ENCODE peak calls at places on chromosomes 12 and 14, in seven cellular contexts. One of them, this sample, is unnamed.

GRCh38 chr12:46839964-46840363 is 14.2 kb upstream of the SLC38A4 start:
- DNase-seq in GM23338: no peak
- DNase-seq in tibial artery: no peak
- DNase-seq in adrenal gland: no peak
- DNase-seq in HepG2: peak; percentile 8
- DNase-seq in fibroblast of mammary gland: no peak
- DNase-seq in IMR-90: peak; percentile 38
- DNase-seq in this sample: no peak

GRCh38 chr14:64501326-64502171 is 2.1 kb downstream of the ZBTB25 start:
- DNase-seq in GM23338: no peak
- DNase-seq in tibial artery: peak; percentile 77
- DNase-seq in adrenal gland: peak; percentile 79
- DNase-seq in HepG2: peak; percentile 55
- DNase-seq in fibroblast of mammary gland: peak; percentile 85
- DNase-seq in IMR-90: peak; percentile 38
- DNase-seq in this sample: no peak

GRCh38 chr14:58278177-58278576 is 20.2 kb upstream of the ARID4A start:
- DNase-seq in GM23338: no peak
- DNase-seq in tibial artery: no peak
- DNase-seq in adrenal gland: no peak
- DNase-seq in HepG2: no peak
- DNase-seq in fibroblast of mammary gland: no peak
- DNase-seq in IMR-90: no peak
- DNase-seq in this sample: no peak

GRCh38 chr12:9741726-9742125 is 8.8 kb upstream of the CLECL1 start:
- DNase-seq in GM23338: no peak
- DNase-seq in tibial artery: no peak
- DNase-seq in adrenal gland: no peak
- DNase-seq in HepG2: no peak
- DNase-seq in fibroblast of mammary gland: no peak
- DNase-seq in IMR-90: no peak
- DNase-seq in this sample: peak; percentile 61

GRCh38 chr12:243381-243780 is 19.3 kb downstream of the SLC6A13 start:
- DNase-seq in GM23338: no peak
- DNase-seq in tibial artery: no peak
- DNase-seq in adrenal gland: no peak
- DNase-seq in HepG2: no peak
- DNase-seq in fibroblast of mammary gland: no peak
- DNase-seq in IMR-90: no peak
- DNase-seq in this sample: no peak

GRCh38 chr12:57837779-57838562 is 8.6 kb downstream of the CTDSP2 start:
- DNase-seq in GM23338: peak; percentile 79
- DNase-seq in tibial artery: peak; percentile 62
- DNase-seq in adrenal gland: peak; percentile 48
- DNase-seq in HepG2: no peak
- DNase-seq in fibroblast of mammary gland: peak; percentile 84
- DNase-seq in IMR-90: peak; percentile 78
- DNase-seq in this sample: peak; percentile 37

GRCh38 chr14:31881531-31882310 is 195.4 kb upstream of the ARHGAP5 start:
- DNase-seq in GM23338: no peak
- DNase-seq in tibial artery: no peak
- DNase-seq in adrenal gland: no peak
- DNase-seq in HepG2: no peak
- DNase-seq in fibroblast of mammary gland: peak; percentile 62
- DNase-seq in IMR-90: peak; percentile 28
- DNase-seq in this sample: no peak

GRCh38 chr12:54858562-54858961 is 4.2 kb downstream of the MUCL1 start:
- DNase-seq in GM23338: no peak
- DNase-seq in tibial artery: no peak
- DNase-seq in adrenal gland: no peak
- DNase-seq in HepG2: no peak
- DNase-seq in fibroblast of mammary gland: no peak
- DNase-seq in IMR-90: no peak
- DNase-seq in this sample: no peak

GRCh38 chr14:94113490-94113889 is 3.0 kb downstream of the IFI27 start:
- DNase-seq in GM23338: no peak
- DNase-seq in tibial artery: no peak
- DNase-seq in adrenal gland: peak; percentile 84
- DNase-seq in HepG2: no peak
- DNase-seq in fibroblast of mammary gland: peak; percentile 49
- DNase-seq in IMR-90: peak; percentile 22
- DNase-seq in this sample: no peak

GRCh38 chr12:112406519-112407488 is 2.6 kb downstream of the RPL6 start:
- DNase-seq in GM23338: no peak
- DNase-seq in tibial artery: no peak
- DNase-seq in adrenal gland: no peak
- DNase-seq in HepG2: no peak
- DNase-seq in fibroblast of mammary gland: no peak
- DNase-seq in IMR-90: no peak
- DNase-seq in this sample: no peak

GRCh38 chr12:108759914-108760313 is 28.6 kb upstream of the CORO1C start:
- DNase-seq in GM23338: no peak
- DNase-seq in tibial artery: no peak
- DNase-seq in adrenal gland: no peak
- DNase-seq in HepG2: no peak
- DNase-seq in fibroblast of mammary gland: no peak
- DNase-seq in IMR-90: no peak
- DNase-seq in this sample: no peak

GRCh38 chr12:125089083-125089482 is 23.8 kb downstream of the AACS start:
- DNase-seq in GM23338: peak; percentile 35
- DNase-seq in tibial artery: no peak
- DNase-seq in adrenal gland: no peak
- DNase-seq in HepG2: no peak
- DNase-seq in fibroblast of mammary gland: no peak
- DNase-seq in IMR-90: no peak
- DNase-seq in this sample: no peak

GRCh38 chr12:117142094-117142493 is 42.9 kb upstream of the TESC start:
- DNase-seq in GM23338: no peak
- DNase-seq in tibial artery: no peak
- DNase-seq in adrenal gland: no peak
- DNase-seq in HepG2: no peak
- DNase-seq in fibroblast of mammary gland: no peak
- DNase-seq in IMR-90: no peak
- DNase-seq in this sample: no peak

GRCh38 chr12:117144599-117144998 is 45.4 kb upstream of the TESC start:
- DNase-seq in GM23338: no peak
- DNase-seq in tibial artery: no peak
- DNase-seq in adrenal gland: no peak
- DNase-seq in HepG2: no peak
- DNase-seq in fibroblast of mammary gland: no peak
- DNase-seq in IMR-90: no peak
- DNase-seq in this sample: no peak

GRCh38 chr12:117141097-117141898 is 42.1 kb upstream of the TESC start:
- DNase-seq in GM23338: peak; percentile 29
- DNase-seq in tibial artery: no peak
- DNase-seq in adrenal gland: no peak
- DNase-seq in HepG2: no peak
- DNase-seq in fibroblast of mammary gland: no peak
- DNase-seq in IMR-90: no peak
- DNase-seq in this sample: no peak

GRCh38 chr12:117140397-117141096 is 41.3 kb upstream of the TESC start:
- DNase-seq in GM23338: no peak
- DNase-seq in tibial artery: no peak
- DNase-seq in adrenal gland: no peak
- DNase-seq in HepG2: no peak
- DNase-seq in fibroblast of mammary gland: no peak
- DNase-seq in IMR-90: no peak
- DNase-seq in this sample: no peak

DNA sequence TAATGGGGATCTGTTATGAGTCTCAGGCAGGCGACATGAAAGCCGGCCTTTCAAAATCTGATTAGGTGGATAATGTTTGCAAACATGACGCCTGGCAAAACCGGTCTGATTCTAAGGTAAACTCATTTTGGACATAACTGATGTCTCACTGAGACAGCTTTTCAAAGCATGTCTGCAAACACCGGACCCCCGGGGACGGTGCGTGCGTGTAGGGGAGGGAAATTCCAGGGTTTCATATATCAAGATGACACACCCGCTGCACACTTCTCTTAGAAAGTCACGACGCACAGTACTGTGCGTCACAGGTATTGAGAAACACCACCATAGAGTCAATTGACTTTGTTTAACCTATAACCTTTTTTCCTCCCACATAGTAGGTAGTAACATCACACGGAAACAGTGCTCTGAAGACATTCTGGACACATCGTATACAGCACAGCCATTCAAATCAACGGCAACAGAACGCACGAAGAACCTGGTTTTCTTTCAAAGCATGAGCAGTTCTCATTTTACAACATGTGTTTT is 43.9 kb upstream of the TESC start:
- DNase-seq in GM23338: no peak
- DNase-seq in tibial artery: no peak
- DNase-seq in adrenal gland: no peak
- DNase-seq in HepG2: peak; percentile 92
- DNase-seq in fibroblast of mammary gland: no peak
- DNase-seq in IMR-90: peak; percentile 83
- DNase-seq in this sample: peak; percentile 48
- H3K4me3 ChIP-seq in GM23338: no peak overlapping the region
- H3K4me3 ChIP-seq in tibial artery: no peak overlapping the region
- H3K4me3 ChIP-seq in adrenal gland: no peak overlapping the region
- H3K4me3 ChIP-seq in HepG2: peak overlapping the region; percentile 22
- H3K4me3 ChIP-seq in fibroblast of mammary gland: no peak overlapping the region
- H3K4me3 ChIP-seq in IMR-90: no peak overlapping the region
- H3K4me3 ChIP-seq in this sample: no peak overlapping the region

GRCh38 chr12:114209852-114210251 is 196.1 kb downstream of the TBX5 start:
- DNase-seq in GM23338: no peak
- DNase-seq in tibial artery: no peak
- DNase-seq in adrenal gland: no peak
- DNase-seq in HepG2: no peak
- DNase-seq in fibroblast of mammary gland: no peak
- DNase-seq in IMR-90: no peak
- DNase-seq in this sample: no peak

GRCh38 chr12:114215766-114216165 is 190.2 kb downstream of the TBX5 start:
- DNase-seq in GM23338: no peak
- DNase-seq in tibial artery: no peak
- DNase-seq in adrenal gland: no peak
- DNase-seq in HepG2: no peak
- DNase-seq in fibroblast of mammary gland: no peak
- DNase-seq in IMR-90: no peak
- DNase-seq in this sample: no peak

GRCh38 chr12:114218136-114218535 is 187.8 kb downstream of the TBX5 start:
- DNase-seq in GM23338: no peak
- DNase-seq in tibial artery: no peak
- DNase-seq in adrenal gland: no peak
- DNase-seq in HepG2: no peak
- DNase-seq in fibroblast of mammary gland: peak; percentile 26
- DNase-seq in IMR-90: no peak
- DNase-seq in this sample: no peak

GRCh38 chr12:114213055-114213561 is 192.8 kb downstream of the TBX5 start:
- DNase-seq in GM23338: no peak
- DNase-seq in tibial artery: no peak
- DNase-seq in adrenal gland: no peak
- DNase-seq in HepG2: no peak
- DNase-seq in fibroblast of mammary gland: no peak
- DNase-seq in IMR-90: no peak
- DNase-seq in this sample: no peak
- TF ChIP-seq CTCF in GM23338: peak; percentile 52
- TF ChIP-seq CTCF in tibial artery: no peak
- TF ChIP-seq CTCF in adrenal gland: no peak
- TF ChIP-seq CTCF in HepG2: peak; percentile 32
- TF ChIP-seq CTCF in fibroblast of mammary gland: no peak
- TF ChIP-seq CTCF in IMR-90: no peak
- TF ChIP-seq CTCF in this sample: no peak

DNA sequence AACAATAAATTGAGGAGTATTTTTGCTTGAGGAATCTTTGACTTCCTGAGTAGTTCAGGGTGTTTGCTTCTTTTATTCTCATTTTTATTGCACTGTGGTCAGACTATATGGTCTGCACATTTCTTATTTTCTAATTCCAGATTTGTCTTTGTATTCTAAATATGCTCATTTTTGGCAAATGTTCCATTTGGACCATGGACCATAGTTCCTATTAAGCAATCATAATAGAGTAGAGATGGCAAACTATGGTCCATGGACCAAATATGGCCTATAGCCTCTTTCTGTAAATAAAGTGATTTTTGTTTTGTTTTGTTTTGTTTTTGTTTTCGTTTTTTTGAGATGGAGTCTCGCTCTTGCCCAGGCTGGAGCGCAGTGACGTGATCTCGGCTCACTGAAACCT is 2.1 kb downstream of the GPRC5A start:
- DNase-seq in GM23338: no peak
- DNase-seq in tibial artery: no peak
- DNase-seq in adrenal gland: no peak
- DNase-seq in HepG2: no peak
- DNase-seq in fibroblast of mammary gland: no peak
- DNase-seq in IMR-90: no peak
- DNase-seq in this sample: no peak
- H3K4me3 ChIP-seq in GM23338: no peak overlapping the region
- H3K4me3 ChIP-seq in tibial artery: peak overlapping the region; percentile 67
- H3K4me3 ChIP-seq in adrenal gland: no peak overlapping the region
- H3K4me3 ChIP-seq in HepG2: no peak overlapping the region
- H3K4me3 ChIP-seq in fibroblast of mammary gland: no peak overlapping the region
- H3K4me3 ChIP-seq in IMR-90: peak overlapping the region; percentile 72
- H3K4me3 ChIP-seq in this sample: no peak overlapping the region

GRCh38 chr14:101719045-101719645 is 42.4 kb upstream of the PPP2R5C start:
- DNase-seq in GM23338: no peak
- DNase-seq in tibial artery: no peak
- DNase-seq in adrenal gland: peak; percentile 40
- DNase-seq in HepG2: no peak
- DNase-seq in fibroblast of mammary gland: no peak
- DNase-seq in IMR-90: no peak
- DNase-seq in this sample: no peak

GRCh38 chr14:101715209-101716076 is 46.1 kb upstream of the PPP2R5C start:
- DNase-seq in GM23338: no peak
- DNase-seq in tibial artery: no peak
- DNase-seq in adrenal gland: no peak
- DNase-seq in HepG2: no peak
- DNase-seq in fibroblast of mammary gland: no peak
- DNase-seq in IMR-90: no peak
- DNase-seq in this sample: no peak

GRCh38 chr14:101717663-101718490 is 43.6 kb upstream of the PPP2R5C start:
- DNase-seq in GM23338: no peak
- DNase-seq in tibial artery: no peak
- DNase-seq in adrenal gland: no peak
- DNase-seq in HepG2: no peak
- DNase-seq in fibroblast of mammary gland: no peak
- DNase-seq in IMR-90: no peak
- DNase-seq in this sample: no peak

GRCh38 chr14:101716077-101716950 is 45.2 kb upstream of the PPP2R5C start:
- DNase-seq in GM23338: no peak
- DNase-seq in tibial artery: no peak
- DNase-seq in adrenal gland: no peak
- DNase-seq in HepG2: no peak
- DNase-seq in fibroblast of mammary gland: no peak
- DNase-seq in IMR-90: no peak
- DNase-seq in this sample: no peak

DNA sequence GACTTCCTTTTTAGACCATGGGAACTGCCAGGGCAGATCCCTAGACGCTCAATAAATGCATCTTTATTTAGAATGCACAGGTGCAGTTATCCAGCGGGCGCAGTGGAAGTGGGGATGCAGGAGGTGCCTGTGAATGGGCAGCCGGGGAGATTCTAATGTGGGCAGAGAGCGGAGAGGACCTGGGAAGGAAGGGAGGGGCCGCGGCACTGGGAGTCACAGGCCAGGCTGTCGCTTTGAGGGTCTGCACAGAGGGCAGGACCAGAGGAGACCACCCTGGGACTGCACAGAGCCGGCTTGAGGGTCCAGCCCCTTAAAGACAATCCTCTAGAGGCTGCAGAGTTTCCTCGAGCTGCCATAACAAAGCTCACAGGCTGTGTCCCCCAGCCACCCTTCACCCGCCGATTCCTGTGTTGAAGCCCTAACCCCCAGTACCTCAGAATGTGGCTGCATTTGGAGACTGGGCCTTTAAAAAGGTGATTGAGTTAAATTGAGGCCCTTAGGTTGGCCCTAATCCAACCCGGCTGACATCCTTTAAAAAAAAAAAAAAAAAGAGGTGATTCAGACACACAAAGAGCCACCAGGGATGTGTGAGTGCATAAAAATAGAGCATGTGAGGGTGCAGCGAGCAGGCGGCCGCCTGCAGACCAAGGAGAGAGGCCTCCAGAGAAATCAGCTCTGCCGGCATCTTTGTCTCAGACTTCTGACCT is 44.4 kb upstream of the PPP2R5C start:
- DNase-seq in GM23338: no peak
- DNase-seq in tibial artery: no peak
- DNase-seq in adrenal gland: no peak
- DNase-seq in HepG2: no peak
- DNase-seq in fibroblast of mammary gland: no peak
- DNase-seq in IMR-90: no peak
- DNase-seq in this sample: no peak
- TF ChIP-seq CTCF in GM23338: no peak
- TF ChIP-seq CTCF in tibial artery: no peak
- TF ChIP-seq CTCF in adrenal gland: no peak
- TF ChIP-seq CTCF in HepG2: no peak
- TF ChIP-seq CTCF in fibroblast of mammary gland: no peak
- TF ChIP-seq CTCF in IMR-90: no peak
- TF ChIP-seq CTCF in this sample: no peak

This sample was measured in GM06990.